ENCODE peak calls at places on chromosomes 12 and 14, in four cellular contexts. Y is H9, N is mesendoderm, M is mesenchymal stem cell. K is an unnamed sample.

GRCh38 chr14:73311710-73312035 is 74.4 kb downstream of the PAPLN start:
- DNase-seq in N (no peak), Y (no peak), M (no peak), K (no peak)

GRCh38 chr12:131046813-131047788 is 93.4 kb downstream of the ADGRD1 start:
- DNase-seq in M (no peak), Y (no peak), N (no peak), K (no peak)

GRCh38 chr12:128069359-128069997 is 197.5 kb upstream of the TMEM132C start:
- DNase-seq in N (peak; percentile 58), M (peak; percentile 45), Y (peak; percentile 63), K (peak; percentile 33)

GRCh38 chr12:56129210-56129691 is 1.2 kb downstream of the ESYT1 start:
- DNase-seq in Y (peak; percentile 81), N (peak; percentile 66), M (peak; percentile 50), K (peak; percentile 36)

GRCh38 chr12:79420146-79420618 is 270.6 kb downstream of the PAWR start:
- DNase-seq in Y (no peak), M (peak; percentile 81), N (peak; percentile 86), K (peak; percentile 95)

GRCh38 chr14:105092124-105092911 is 27.1 kb upstream of the GPR132 start:
- DNase-seq in N (no peak), M (peak; percentile 47), Y (peak; percentile 52), K (no peak)

GRCh38 chr12:56271031-56271430 is 4.3 kb downstream of the COQ10A start:
- DNase-seq in Y (no peak), N (peak; percentile 64), M (peak; percentile 58), K (peak; percentile 31)

GRCh38 chr12:4178424-4179184 is 95.0 kb upstream of the CCND2 start:
- DNase-seq in Y (no peak), N (no peak), M (no peak), K (no peak)

GRCh38 chr12:13038491-13039161 is 5.6 kb upstream of the FAM234B start:
- DNase-seq in M (no peak), Y (no peak), N (no peak), K (peak; percentile 86)

GRCh38 chr12:39581592-39581991 is 38.0 kb downstream of the ABCD2 start:
- DNase-seq in Y (no peak), N (no peak), M (peak; percentile 26), K (no peak)

GRCh38 chr12:99898645-99899044 is 86.1 kb downstream of the ANKS1B start:
- DNase-seq in Y (no peak), M (no peak), N (no peak), K (no peak)

GRCh38 chr12:59079029-59079428 is 158.7 kb upstream of the LRIG3 start:
- DNase-seq in M (no peak), Y (no peak), N (no peak), K (no peak)

DNA sequence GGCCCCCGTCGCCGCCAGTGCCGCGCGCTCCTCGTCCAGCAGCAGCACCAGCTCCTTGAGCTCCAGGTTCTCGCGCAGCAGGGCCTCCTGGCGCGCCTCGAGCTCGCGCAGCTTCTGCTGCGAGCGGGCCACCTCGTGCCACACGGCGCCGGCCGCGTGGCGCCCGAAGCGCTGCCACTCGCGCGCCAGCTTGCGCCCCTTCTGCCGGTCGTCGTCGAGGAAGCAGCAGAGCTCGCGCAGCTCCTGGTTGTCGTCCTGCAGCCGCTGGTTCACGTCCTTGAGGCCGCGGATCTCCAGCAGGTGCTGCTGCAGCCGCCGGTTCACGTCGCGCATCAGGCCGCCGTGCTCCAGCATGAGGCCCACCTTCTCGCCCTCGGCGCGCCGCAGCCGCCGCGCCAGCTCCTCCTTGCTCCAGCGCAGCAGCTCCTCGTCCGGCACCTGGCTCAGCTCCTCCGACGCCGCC is 505 bp downstream of the CCDC85C start:
- DNase-seq in Y (peak; percentile 56), N (peak; percentile 77), M (peak; percentile 42), K (peak; percentile 49)
- H3K27ac ChIP-seq in Y (no peak overlapping the region), N (no peak overlapping the region), M (no peak overlapping the region), K (peak overlapping the region; percentile 4)

DNA sequence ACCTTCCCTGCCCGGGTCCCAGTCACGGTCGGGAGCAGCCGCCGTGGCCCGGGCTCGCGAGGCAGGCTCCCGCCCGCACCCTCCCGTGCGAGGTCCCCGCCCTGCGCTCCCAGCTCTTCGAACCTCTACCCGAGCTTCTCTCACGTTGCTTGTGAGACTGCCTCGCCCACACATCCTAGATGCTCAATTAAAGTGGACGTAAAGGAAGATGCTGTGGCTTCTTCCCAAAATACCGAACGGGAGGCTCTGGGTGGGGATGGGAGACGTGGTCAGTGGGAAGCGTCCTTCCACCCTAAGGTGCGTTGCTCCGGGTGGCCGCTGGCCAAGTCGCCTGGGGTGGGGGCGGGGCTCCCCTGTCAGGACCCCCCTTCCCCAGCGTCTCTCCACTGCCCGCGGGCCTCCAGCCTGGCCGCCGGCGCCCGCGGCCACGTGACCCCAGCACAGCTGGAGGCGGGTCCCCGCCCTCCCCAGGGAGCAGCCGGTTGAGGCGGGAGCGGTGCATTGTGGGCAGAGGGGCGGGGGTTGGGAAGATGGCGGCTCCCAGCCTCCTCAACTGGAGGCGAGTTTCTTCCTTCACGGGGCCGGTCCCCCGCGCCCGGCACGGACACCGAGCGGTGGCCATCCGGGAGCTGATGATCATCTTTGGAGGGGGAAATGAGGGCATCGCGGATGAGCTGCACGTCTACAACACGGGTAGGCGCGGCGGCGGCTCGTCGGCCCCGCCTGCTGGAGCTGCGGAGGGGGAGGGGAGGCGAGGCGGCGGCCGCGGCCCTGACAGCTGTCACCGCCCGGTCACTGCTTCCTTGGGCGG is at the start of gene HCFC2:
- DNase-seq in Y (peak; percentile 92), M (peak; percentile 93), N (peak; percentile 83), K (peak; percentile 87)
- H3K23ac ChIP-seq in Y (peak within 1 kb of the TSS; percentile 14), M (no peak within 1 kb of the TSS), N (no peak within 1 kb of the TSS), K (peak within 1 kb of the TSS; percentile 96)

DNA sequence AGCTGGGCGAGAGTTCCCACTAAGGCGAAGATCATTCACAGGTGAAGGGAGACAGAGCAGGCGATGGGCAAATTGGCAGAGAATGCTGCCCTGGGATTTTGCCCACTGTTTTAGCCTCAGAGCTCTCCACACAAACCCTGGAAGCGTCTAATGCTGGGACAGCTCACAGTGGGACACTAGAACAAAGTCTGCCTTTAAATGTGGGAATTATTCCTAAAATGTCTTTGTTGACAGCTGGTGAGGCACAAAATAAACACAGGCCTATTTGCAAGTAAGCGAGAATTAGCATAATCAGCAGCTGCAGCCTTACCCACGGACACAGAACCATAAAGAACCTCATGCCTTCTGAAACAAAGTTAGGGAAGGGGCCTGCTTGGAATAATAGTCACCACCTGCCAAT is 824.5 kb downstream of the AACS start:
- DNase-seq in Y (no peak), N (no peak), M (no peak), K (no peak)
- H3K27ac ChIP-seq in Y (no peak overlapping the region), N (no peak overlapping the region), M (no peak overlapping the region), K (no peak overlapping the region)

GRCh38 chr12:114683709-114684097 is 272 bp downstream of the TBX3 start:
- DNase-seq in M (no peak), N (no peak), Y (no peak), K (no peak)

GRCh38 chr12:114681149-114681849 is 2.7 kb downstream of the TBX3 start:
- DNase-seq in M (peak; percentile 65), N (no peak), Y (peak; percentile 38), K (peak; percentile 65)

GRCh38 chr12:114682920-114683708 is 861 bp downstream of the TBX3 start:
- DNase-seq in N (peak; percentile 33), M (no peak), Y (peak; percentile 63), K (no peak)

GRCh38 chr12:114680498-114681148 is 3.4 kb downstream of the TBX3 start:
- DNase-seq in N (no peak), M (peak; percentile 43), Y (no peak), K (no peak)

DNA sequence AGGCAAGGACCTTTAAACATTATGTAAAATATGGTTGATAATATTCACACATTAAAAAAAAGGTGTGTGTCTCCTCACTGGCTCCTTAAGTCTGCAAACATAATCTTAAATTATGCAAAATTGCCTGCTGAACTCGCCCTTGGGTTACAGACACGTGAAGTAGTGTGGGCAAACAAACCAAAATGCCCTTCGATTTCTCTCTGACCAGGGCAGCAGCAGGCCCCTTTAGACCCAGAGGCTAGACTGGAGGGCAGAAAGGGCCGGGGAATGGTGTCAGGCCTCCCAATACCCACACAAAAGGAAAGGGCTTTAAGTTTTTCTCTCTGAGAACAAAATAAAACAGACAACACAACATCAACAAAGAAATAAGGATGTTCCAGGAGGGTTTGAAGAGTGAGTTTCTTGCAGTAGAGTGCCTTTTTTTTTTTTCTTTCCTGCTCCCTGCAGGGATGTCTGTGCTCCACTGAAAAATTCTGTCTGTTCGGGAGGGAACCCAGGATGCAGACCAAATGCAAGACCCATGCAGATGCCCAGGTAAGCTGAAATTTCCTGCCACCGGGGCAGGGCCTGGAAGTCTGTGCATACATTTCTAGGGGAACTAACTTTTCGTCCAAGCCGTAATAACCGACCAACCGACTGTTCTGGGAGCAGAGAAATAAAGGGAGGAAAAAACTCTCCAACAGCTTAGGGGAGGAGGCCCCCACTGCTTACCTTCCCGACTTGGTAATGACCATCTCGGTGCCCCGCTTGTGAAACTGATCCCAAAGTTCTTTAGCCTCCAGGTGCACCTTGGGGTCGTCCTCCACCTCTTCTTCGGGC is 1.7 kb downstream of the TBX3 start:
- DNase-seq in M (no peak), N (no peak), Y (no peak), K (no peak)
- H3K23ac ChIP-seq in M (peak overlapping the region; percentile 90), N (no peak overlapping the region), Y (no peak overlapping the region), K (peak overlapping the region; percentile 98)

DNA sequence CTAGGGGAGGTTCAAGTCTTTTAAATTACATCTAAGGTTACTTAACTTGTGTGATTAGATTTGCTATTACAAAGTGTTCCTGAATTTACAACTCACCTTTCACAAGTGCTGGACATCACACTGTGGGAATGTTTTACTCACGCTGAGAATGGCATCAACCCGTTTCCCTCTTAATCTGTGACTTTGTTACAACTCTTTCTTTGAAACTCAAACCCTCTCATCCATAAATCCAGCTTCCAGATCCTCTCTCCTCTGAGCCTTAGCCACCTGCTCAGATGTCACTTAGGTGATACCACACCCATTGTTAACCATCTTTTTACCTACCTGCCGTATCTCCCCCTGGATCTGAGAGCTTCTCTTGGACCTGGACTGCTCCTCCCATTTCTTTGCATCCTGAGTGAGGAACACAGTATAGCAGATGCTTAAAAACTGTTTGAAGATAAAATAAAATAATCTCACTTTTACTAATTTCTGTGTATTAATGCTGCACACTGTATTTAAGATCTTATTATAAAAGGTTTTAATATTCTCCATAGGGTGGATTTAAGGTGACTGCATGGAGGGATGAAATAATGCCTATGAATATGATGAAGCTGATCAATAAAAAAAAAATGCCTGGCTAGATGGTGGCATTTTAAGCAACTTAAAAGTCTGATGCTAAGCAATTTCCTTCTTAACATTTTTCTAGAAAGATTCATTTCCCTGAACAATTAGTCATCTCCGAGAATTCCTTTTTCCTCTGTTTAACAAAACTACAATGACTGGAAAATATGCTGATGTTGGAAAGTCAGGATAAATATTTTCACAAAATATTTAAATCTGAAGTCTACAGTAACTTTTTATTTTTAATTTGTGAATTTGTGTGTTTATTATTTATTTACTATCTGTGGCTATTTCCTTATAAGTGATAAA is 39.1 kb upstream of the NAP1L1 start:
- DNase-seq in Y (no peak), M (peak; percentile 40), N (no peak), K (peak; percentile 64)
- H3K27ac ChIP-seq in Y (no peak overlapping the region), M (no peak overlapping the region), N (no peak overlapping the region), K (peak overlapping the region; percentile 74)